ENCODE peak calls at places on chromosomes 12 and 14, in seven cellular contexts. M is A549, L is NB4, H is HepG2, R is SK-N-SH, J is WTC11, S is K562. B is an unnamed sample.
A peak's percentile ranks its signal among the peaks of the same experiment; 100 is the strongest.

GRCh38 chr14:90398315-90398811 is 1.5 kb downstream of the CALM1 start:
- DNase-seq in H (no peak), M (no peak), L (peak; percentile 75), J (peak; percentile 35), S (peak; percentile 43), R (peak; percentile 79), B (peak; percentile 45)

GRCh38 chr14:94138256-94138655 is 8.9 kb upstream of the IFI27L2 start:
- DNase-seq in J (no peak), M (no peak), H (no peak), S (no peak), L (no peak), R (no peak), B (no peak)

GRCh38 chr14:61609143-61609851 is 86.0 kb upstream of the HIF1A start:
- DNase-seq in R (peak; percentile 50), M (no peak), L (no peak), S (no peak), J (peak; percentile 63), H (peak; percentile 63), B (peak; percentile 87)

GRCh38 chr12:82650627-82651337 is 35.9 kb upstream of the TMTC2 start:
- DNase-seq in J (no peak), L (peak; percentile 28), R (no peak), M (peak; percentile 40), H (peak; percentile 74), S (peak; percentile 11), B (peak; percentile 69)

GRCh38 chr14:102125546-102125945 is 14.2 kb upstream of the WDR20 start:
- DNase-seq in S (no peak), M (peak; percentile 18), H (no peak), J (no peak), R (no peak), L (no peak), B (peak; percentile 6)

GRCh38 chr14:75720828-75721227 is 59.8 kb downstream of the TTLL5 start:
- DNase-seq in M (no peak), J (no peak), R (no peak), S (no peak), H (no peak), L (no peak), B (peak; percentile 59)

GRCh38 chr14:21070083-21070609 is at the start of gene ARHGEF40:
- DNase-seq in R (peak; percentile 87), M (peak; percentile 40), L (no peak), H (no peak), J (peak; percentile 58), S (peak; percentile 58), B (peak; percentile 8)

GRCh38 chr14:77314043-77314442 is 6.6 kb downstream of the POMT2 start:
- DNase-seq in H (no peak), L (no peak), S (no peak), R (no peak), M (no peak), J (no peak), B (no peak)

GRCh38 chr12:79635676-79636075 is 55.1 kb downstream of the PAWR start:
- DNase-seq in M (no peak), J (no peak), S (no peak), R (no peak), L (peak; percentile 2), H (no peak), B (no peak)

GRCh38 chr14:92974541-92975345 is 51.8 kb downstream of the CHGA start:
- DNase-seq in J (no peak), L (no peak), M (no peak), R (no peak), S (no peak), H (no peak), B (no peak)

GRCh38 chr12:132445884-132446471 is 44.0 kb upstream of the FBRSL1 start:
- DNase-seq in H (no peak), J (peak; percentile 83), S (peak; percentile 98), R (no peak), L (peak; percentile 99), M (peak; percentile 89), B (peak; percentile 57)

GRCh38 chr14:61643546-61643945 is 51.8 kb upstream of the HIF1A start:
- DNase-seq in M (no peak), R (no peak), H (no peak), S (no peak), L (no peak), J (no peak), B (no peak)

GRCh38 chr12:105793421-105793820 is 345.3 kb downstream of the NUAK1 start:
- DNase-seq in R (no peak), S (no peak), L (no peak), J (no peak), H (no peak), M (no peak), B (no peak)

GRCh38 chr12:71955946-71956345 is 17.3 kb downstream of the TPH2 start:
- DNase-seq in R (no peak), J (no peak), H (no peak), S (no peak), M (no peak), L (no peak), B (no peak)

GRCh38 chr12:3815096-3815766 is 58.0 kb downstream of the PARP11 start:
- DNase-seq in L (no peak), H (no peak), M (no peak), J (no peak), S (no peak), R (no peak), B (no peak)

GRCh38 chr12:42730286-42730685 is 140.7 kb upstream of the PRICKLE1 start:
- DNase-seq in R (no peak), S (no peak), M (no peak), L (no peak), J (no peak), H (no peak), B (no peak)

GRCh38 chr12:47770086-47770726 is 2.8 kb upstream of the SLC48A1 start:
- DNase-seq in J (no peak), R (no peak), L (peak; percentile 78), H (peak; percentile 35), S (no peak), M (no peak), B (no peak)

GRCh38 chr12:84361651-84362551 is 550.7 kb downstream of the SLC6A15 start:
- DNase-seq in M (no peak), L (no peak), H (no peak), J (no peak), R (no peak), S (no peak), B (no peak)

GRCh38 chr12:84357314-84357713 is 555.3 kb downstream of the SLC6A15 start:
- DNase-seq in L (no peak), R (no peak), H (no peak), J (no peak), S (no peak), M (no peak), B (no peak)

GRCh38 chr12:84362552-84362897 is 550.1 kb downstream of the SLC6A15 start:
- DNase-seq in R (no peak), J (no peak), H (no peak), M (no peak), S (no peak), L (no peak), B (no peak)
- TF ChIP-seq MAX in R (no peak), J (no peak), H (no peak), M (no peak), S (no peak), L (no peak), B (no peak)

GRCh38 chr12:122722347-122722746 is 5.7 kb upstream of the HCAR3 start:
- DNase-seq in L (peak; percentile 25), S (no peak), H (no peak), J (no peak), R (no peak), M (no peak), B (no peak)

GRCh38 chr12:122724641-122725243 is 5.9 kb downstream of the HCAR1 start:
- DNase-seq in R (no peak), M (no peak), L (no peak), H (no peak), S (no peak), J (no peak), B (no peak)

GRCh38 chr12:122729583-122730214 is 945 bp downstream of the HCAR1 start:
- DNase-seq in R (no peak), H (no peak), S (no peak), L (no peak), M (no peak), J (no peak), B (no peak)

GRCh38 chr12:122725452-122725851 is 5.2 kb downstream of the HCAR1 start:
- DNase-seq in S (no peak), L (no peak), J (no peak), M (no peak), R (no peak), H (no peak), B (no peak)

DNA sequence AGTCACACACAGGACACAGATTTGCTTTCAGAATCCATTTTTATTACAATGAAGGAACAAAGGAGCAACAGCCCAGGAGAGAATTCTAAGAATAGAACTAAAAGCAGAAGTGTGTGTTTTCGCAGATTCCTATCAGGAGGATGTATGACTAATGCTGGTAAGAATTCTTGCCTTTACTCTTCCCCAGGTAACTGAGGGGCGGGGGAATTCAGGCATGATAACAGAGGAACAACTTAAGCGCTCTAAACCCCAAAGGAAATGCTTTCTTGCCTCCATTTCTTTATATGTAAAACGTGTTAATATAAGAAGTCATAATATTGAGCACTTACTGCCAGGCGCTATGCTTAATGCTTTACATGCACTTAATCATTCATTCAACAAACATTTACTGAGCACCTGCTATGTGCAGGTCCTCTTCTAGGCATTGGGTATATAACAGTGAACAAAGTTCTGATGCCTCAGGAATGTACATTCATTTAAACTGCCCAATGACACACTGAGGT is 4.5 kb downstream of the HCAR1 start:
- DNase-seq in J (no peak), L (peak; percentile 76), S (peak; percentile 32), M (no peak), R (no peak), H (peak; percentile 69), B (peak; percentile 75)
- TF ChIP-seq MAX in J (no peak), L (no peak), S (no peak), M (no peak), R (no peak), H (no peak), B (no peak)

DNA sequence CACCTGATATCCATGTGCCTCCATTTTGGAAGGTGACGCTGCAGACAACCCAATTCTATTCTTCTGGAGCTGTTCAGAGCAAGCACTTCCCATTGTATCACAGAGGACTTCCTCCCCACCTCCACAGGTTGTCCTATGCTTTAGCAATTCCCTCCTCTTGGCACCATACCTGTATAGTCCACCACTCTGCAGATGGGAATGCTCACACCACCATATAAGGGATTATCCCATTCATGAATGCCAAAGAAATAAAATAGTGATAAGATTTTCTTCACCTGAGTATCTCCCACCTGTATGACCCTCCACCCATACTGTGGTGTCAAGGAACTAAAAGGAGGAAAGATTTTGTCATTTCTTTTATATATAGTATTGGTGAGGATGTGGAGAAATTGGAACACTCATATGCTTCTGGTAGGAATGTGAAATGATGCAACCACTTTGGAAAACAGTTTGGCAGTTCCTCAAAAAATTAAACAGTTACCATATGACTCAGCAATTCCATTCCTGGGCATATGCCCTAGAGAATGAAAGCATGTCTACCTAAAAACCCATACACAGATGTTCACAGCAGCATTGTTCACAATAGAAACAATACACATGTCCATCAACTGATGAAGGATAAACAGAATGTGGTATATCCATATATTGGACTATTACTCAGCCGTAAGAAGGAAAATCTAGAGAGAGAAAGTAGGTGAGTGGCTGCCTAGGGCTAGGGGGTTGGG is 75.2 kb downstream of the FIGNL2 start:
- DNase-seq in R (no peak), H (no peak), J (no peak), S (no peak), M (no peak), L (peak; percentile 42), B (peak; percentile 27)
- TF ChIP-seq MAX in R (peak; percentile 30), H (no peak), J (no peak), S (no peak), M (no peak), L (no peak), B (no peak)

DNA sequence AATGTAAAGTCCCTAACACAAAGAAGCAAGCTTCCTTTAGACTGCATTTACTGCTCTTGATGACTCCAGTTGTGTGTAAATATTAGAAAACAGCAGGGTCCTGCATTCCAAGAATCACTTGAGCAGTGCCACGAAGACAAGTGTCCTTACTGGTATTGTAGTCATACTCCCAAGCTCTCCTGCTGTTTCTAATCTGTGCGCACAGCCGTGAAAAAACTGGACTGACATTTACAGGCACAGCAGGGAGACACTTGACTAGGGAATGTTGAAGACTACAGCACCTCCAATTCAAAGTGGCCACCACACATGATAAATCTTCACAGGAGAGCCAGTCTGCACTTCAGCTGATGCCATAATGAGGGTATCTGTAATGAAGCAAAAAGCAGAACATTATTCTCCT is 91.4 kb downstream of the VRK1 start:
- DNase-seq in M (no peak), L (no peak), R (no peak), H (no peak), J (no peak), S (peak; percentile 48), B (no peak)
- TF ChIP-seq MAX in M (no peak), L (no peak), R (no peak), H (no peak), J (no peak), S (no peak), B (no peak)

B was measured in endothelial cell of umbilical vein.